ENCODE peak calls at places on chromosomes 1 and 21, in six cellular contexts. R, T, M, O, N and H are unnamed samples.

GRCh38 chr1:208781391-208782035 is 537.3 kb upstream of the PLXNA2 start:
- DNase-seq in R (no peak), T (peak; percentile 83), M (no peak), O (no peak), N (no peak), H (no peak)

GRCh38 chr1:3492545-3493246 is 38.2 kb downstream of the ARHGEF16 start:
- DNase-seq in R (no peak), T (no peak), M (no peak), O (no peak), N (no peak), H (no peak)

GRCh38 chr1:27145934-27146354 is 9.0 kb downstream of the SLC9A1 start:
- DNase-seq in R (no peak), T (no peak), M (peak; percentile 85), O (no peak), N (no peak), H (no peak)

GRCh38 chr21:38839683-38840286 is 34.1 kb downstream of the ETS2 start:
- DNase-seq in R (no peak), T (no peak), M (peak; percentile 97), O (no peak), N (no peak), H (no peak)

GRCh38 chr1:239672256-239672655 is 285.9 kb downstream of the CHRM3 start:
- DNase-seq in R (no peak), T (no peak), M (no peak), O (no peak), N (no peak), H (no peak)

GRCh38 chr1:168603501-168604107 is 27.2 kb downstream of the XCL1 start:
- DNase-seq in R (peak; percentile 69), T (peak; percentile 96), M (peak; percentile 53), O (peak; percentile 75), N (peak; percentile 53), H (peak; percentile 44)

GRCh38 chr1:77768006-77768405 is 8.4 kb upstream of the USP33 start:
- DNase-seq in R (no peak), T (no peak), M (peak; percentile 37), O (no peak), N (no peak), H (no peak)

GRCh38 chr1:233356705-233356987 is 29.1 kb downstream of the MAP3K21 start:
- DNase-seq in R (no peak), T (no peak), M (no peak), O (no peak), N (no peak), H (no peak)

GRCh38 chr1:224769987-224770693 is 154.0 kb downstream of the CNIH3 start:
- DNase-seq in R (no peak), T (no peak), M (no peak), O (no peak), N (no peak), H (no peak)

GRCh38 chr1:240122639-240123604 is 31.2 kb downstream of the FMN2 start:
- DNase-seq in R (no peak), T (peak; percentile 35), M (no peak), O (peak; percentile 53), N (no peak), H (no peak)

GRCh38 chr1:6025269-6026094 is 20.2 kb upstream of the KCNAB2 start:
- DNase-seq in R (no peak), T (no peak), M (peak; percentile 83), O (no peak), N (no peak), H (no peak)

GRCh38 chr1:7616953-7617352 is 154.1 kb upstream of the VAMP3 start:
- DNase-seq in R (peak; percentile 62), T (no peak), M (no peak), O (no peak), N (no peak), H (no peak)

GRCh38 chr1:212242288-212242984 is 42.8 kb upstream of the PPP2R5A start:
- DNase-seq in R (no peak), T (no peak), M (no peak), O (no peak), N (no peak), H (no peak)

GRCh38 chr1:212247179-212247721 is 38.0 kb upstream of the PPP2R5A start:
- DNase-seq in R (peak; percentile 19), T (no peak), M (no peak), O (no peak), N (no peak), H (no peak)

GRCh38 chr1:212241445-212242287 is 43.5 kb upstream of the PPP2R5A start:
- DNase-seq in R (no peak), T (no peak), M (no peak), O (no peak), N (no peak), H (no peak)

GRCh38 chr1:212244441-212244840 is 40.8 kb upstream of the PPP2R5A start:
- DNase-seq in R (no peak), T (no peak), M (no peak), O (no peak), N (no peak), H (no peak)

GRCh38 chr1:212242985-212243308 is 42.3 kb upstream of the PPP2R5A start:
- DNase-seq in R (no peak), T (no peak), M (no peak), O (no peak), N (no peak), H (no peak)
- H3K27ac ChIP-seq in R (peak overlapping the region; percentile 86), T (no peak overlapping the region), M (no peak overlapping the region), O (peak overlapping the region; percentile 71), N (no peak overlapping the region), H (no peak overlapping the region)

GRCh38 chr1:39394598-39394997 is 96.8 kb upstream of the BMP8A start:
- DNase-seq in R (no peak), T (no peak), M (peak; percentile 82), O (no peak), N (peak; percentile 80), H (peak; percentile 23)
- H3K4me1 ChIP-seq in R (peaks cover 100% of the 10 kb centered on the region), T (peaks cover 50% of the 10 kb centered on the region), M (peaks cover 77% of the 10 kb centered on the region), O (peaks cover 90% of the 10 kb centered on the region), N (peaks cover 90% of the 10 kb centered on the region), H (peaks cover 23% of the 10 kb centered on the region)

DNA sequence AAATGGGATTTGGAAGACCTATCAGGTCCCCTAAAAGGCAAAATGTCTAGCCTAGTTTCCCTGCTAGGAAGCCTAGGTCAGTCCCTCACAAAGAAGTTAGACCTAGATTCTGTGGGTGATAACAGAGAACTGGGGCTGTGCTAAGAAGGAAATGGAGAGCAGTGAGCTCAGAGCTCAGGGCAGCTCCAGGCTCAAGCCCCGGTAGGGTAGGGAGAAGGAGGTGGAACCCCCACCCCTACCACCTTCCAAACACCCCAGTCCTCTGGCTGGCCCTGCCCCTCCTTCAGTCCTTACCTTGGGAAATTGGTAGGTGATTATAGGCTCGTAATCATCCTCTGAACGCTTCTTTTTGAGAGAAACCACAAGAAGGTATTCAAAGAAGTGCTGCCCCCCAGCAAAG is 1.1 kb downstream of the DENND2D start:
- DNase-seq in R (no peak), T (no peak), M (no peak), O (no peak), N (no peak), H (no peak)
- H3K4me3 ChIP-seq in R (peak overlapping the region; percentile 29), T (no peak overlapping the region), M (no peak overlapping the region), O (peak overlapping the region; percentile 57), N (peak overlapping the region; percentile 90), H (peak overlapping the region; percentile 84)

GRCh38 chr1:76759950-76760349 is 107.3 kb upstream of the ST6GALNAC5 start:
- DNase-seq in R (no peak), T (no peak), M (peak; percentile 5), O (peak; percentile 62), N (no peak), H (peak; percentile 3)

GRCh38 chr1:76763678-76764077 is 103.6 kb upstream of the ST6GALNAC5 start:
- DNase-seq in R (no peak), T (no peak), M (no peak), O (no peak), N (no peak), H (no peak)

GRCh38 chr1:76764638-76765572 is 102.4 kb upstream of the ST6GALNAC5 start:
- DNase-seq in R (peak; percentile 12), T (no peak), M (no peak), O (peak; percentile 37), N (no peak), H (no peak)

GRCh38 chr1:76759171-76759860 is 108.0 kb upstream of the ST6GALNAC5 start:
- DNase-seq in R (no peak), T (no peak), M (no peak), O (no peak), N (no peak), H (no peak)
- H3K27ac ChIP-seq in R (no peak overlapping the region), T (no peak overlapping the region), M (no peak overlapping the region), O (no peak overlapping the region), N (no peak overlapping the region), H (no peak overlapping the region)

DNA sequence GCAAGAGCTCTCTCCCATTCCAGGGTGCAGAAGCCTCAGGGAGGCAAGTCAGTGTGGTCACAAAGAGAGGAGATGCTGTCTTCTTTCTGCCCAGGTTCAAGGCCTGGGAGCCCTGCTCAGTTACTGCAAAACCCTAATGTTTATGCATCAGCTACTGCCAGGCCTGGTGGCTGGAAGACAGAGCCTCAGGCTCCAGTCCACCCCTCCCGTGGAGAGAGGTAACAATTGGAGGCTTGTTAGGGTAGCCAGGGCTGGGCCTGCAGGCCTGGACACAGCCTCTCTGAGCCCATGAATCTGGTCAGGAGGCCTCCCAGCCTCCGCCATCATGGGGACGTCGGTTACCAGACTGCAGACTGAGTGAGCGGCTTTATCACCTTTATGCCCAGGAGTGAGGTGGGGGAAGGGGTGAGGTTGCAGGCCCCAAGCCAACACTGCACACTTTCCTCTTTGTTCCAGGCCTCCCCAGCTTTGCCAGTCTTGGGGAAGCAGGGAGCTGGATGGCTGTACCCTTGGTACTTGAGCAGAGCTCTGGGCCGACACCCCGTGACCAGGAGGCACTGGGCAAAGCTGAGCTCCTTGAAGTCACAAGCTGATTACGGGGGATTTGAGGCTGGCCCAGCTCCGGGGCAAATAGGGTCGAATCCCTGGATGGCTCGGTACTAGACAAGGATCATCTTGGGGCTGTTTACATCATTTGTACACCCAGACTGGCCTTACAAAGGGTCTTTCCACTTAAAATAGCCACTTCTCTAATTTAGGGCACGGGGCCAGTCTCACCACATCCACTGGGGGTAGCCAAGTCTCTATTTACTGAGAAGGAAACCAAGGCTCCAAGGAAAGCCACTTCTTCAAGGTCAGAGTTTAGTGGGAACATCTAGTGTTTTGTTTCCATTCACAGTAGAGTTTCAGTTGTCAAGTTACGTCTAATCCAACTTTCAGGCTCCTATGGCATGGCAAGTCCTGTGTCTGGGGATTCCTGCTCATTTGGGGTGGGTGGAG is 5.2 kb downstream of the SLC2A1 start:
- DNase-seq in R (no peak), T (no peak), M (peak; percentile 74), O (no peak), N (no peak), H (no peak)
- H3K4me1 ChIP-seq in R (peaks cover 74% of the 10 kb centered on the region), T (peaks cover 81% of the 10 kb centered on the region), M (peaks cover 77% of the 10 kb centered on the region), O (peaks cover 24% of the 10 kb centered on the region), N (peaks cover 84% of the 10 kb centered on the region), H (peaks cover 75% of the 10 kb centered on the region)